ENCODE peak calls at places on chromosomes 16 and 17, in eight cellular contexts. One of them, this sample, is unnamed.

GRCh38 chr16:63188076-63188771 is 1152.0 kb upstream of the CDH8 start:
- DNase-seq in stimulated activated CD4-positive, alpha-beta T cell treated with anti-CD3 and anti-CD28 coated beads, Interleukin-2, amount 100 ng/mL, for 48 hours: no peak
- DNase-seq in dermis microvascular lymphatic vessel endothelial cell: no peak
- DNase-seq in GM10248: no peak
- DNase-seq in mucosa of descending colon: peak; percentile 8
- DNase-seq in activated T-cell treated with anti-CD3 and anti-CD28 coated beads, Interleukin-2, amount 50 U/mL, for 24 hours: no peak
- DNase-seq in A549: no peak
- DNase-seq in transverse colon: no peak
- DNase-seq in this sample: no peak

GRCh38 chr17:34626141-34626681 is 46.8 kb downstream of the TMEM132E start:
- DNase-seq in stimulated activated CD4-positive, alpha-beta T cell treated with anti-CD3 and anti-CD28 coated beads, Interleukin-2, amount 100 ng/mL, for 48 hours: no peak
- DNase-seq in dermis microvascular lymphatic vessel endothelial cell: no peak
- DNase-seq in GM10248: no peak
- DNase-seq in mucosa of descending colon: no peak
- DNase-seq in activated T-cell treated with anti-CD3 and anti-CD28 coated beads, Interleukin-2, amount 50 U/mL, for 24 hours: peak; percentile 34
- DNase-seq in A549: no peak
- DNase-seq in transverse colon: no peak
- DNase-seq in this sample: no peak

GRCh38 chr16:2514333-2515179 is 804 bp downstream of the ATP6V0C start:
- DNase-seq in stimulated activated CD4-positive, alpha-beta T cell treated with anti-CD3 and anti-CD28 coated beads, Interleukin-2, amount 100 ng/mL, for 48 hours: no peak
- DNase-seq in dermis microvascular lymphatic vessel endothelial cell: no peak
- DNase-seq in GM10248: no peak
- DNase-seq in mucosa of descending colon: no peak
- DNase-seq in activated T-cell treated with anti-CD3 and anti-CD28 coated beads, Interleukin-2, amount 50 U/mL, for 24 hours: peak; percentile 60
- DNase-seq in A549: no peak
- DNase-seq in transverse colon: no peak
- DNase-seq in this sample: no peak

GRCh38 chr16:80085606-80086005 is 455.2 kb upstream of the DYNLRB2 start:
- DNase-seq in stimulated activated CD4-positive, alpha-beta T cell treated with anti-CD3 and anti-CD28 coated beads, Interleukin-2, amount 100 ng/mL, for 48 hours: no peak
- DNase-seq in dermis microvascular lymphatic vessel endothelial cell: no peak
- DNase-seq in GM10248: no peak
- DNase-seq in mucosa of descending colon: no peak
- DNase-seq in activated T-cell treated with anti-CD3 and anti-CD28 coated beads, Interleukin-2, amount 50 U/mL, for 24 hours: no peak
- DNase-seq in A549: no peak
- DNase-seq in transverse colon: no peak
- DNase-seq in this sample: no peak

GRCh38 chr16:19707699-19708497 is 10.1 kb downstream of the KNOP1 start:
- DNase-seq in stimulated activated CD4-positive, alpha-beta T cell treated with anti-CD3 and anti-CD28 coated beads, Interleukin-2, amount 100 ng/mL, for 48 hours: no peak
- DNase-seq in dermis microvascular lymphatic vessel endothelial cell: no peak
- DNase-seq in GM10248: no peak
- DNase-seq in mucosa of descending colon: no peak
- DNase-seq in activated T-cell treated with anti-CD3 and anti-CD28 coated beads, Interleukin-2, amount 50 U/mL, for 24 hours: no peak
- DNase-seq in A549: no peak
- DNase-seq in transverse colon: no peak
- DNase-seq in this sample: no peak

GRCh38 chr16:24452724-24453123 is 86.6 kb upstream of the RBBP6 start:
- DNase-seq in stimulated activated CD4-positive, alpha-beta T cell treated with anti-CD3 and anti-CD28 coated beads, Interleukin-2, amount 100 ng/mL, for 48 hours: no peak
- DNase-seq in dermis microvascular lymphatic vessel endothelial cell: no peak
- DNase-seq in GM10248: no peak
- DNase-seq in mucosa of descending colon: no peak
- DNase-seq in activated T-cell treated with anti-CD3 and anti-CD28 coated beads, Interleukin-2, amount 50 U/mL, for 24 hours: no peak
- DNase-seq in A549: no peak
- DNase-seq in transverse colon: no peak
- DNase-seq in this sample: no peak

GRCh38 chr16:23509763-23510153 is 536 bp downstream of the GGA2 start:
- DNase-seq in stimulated activated CD4-positive, alpha-beta T cell treated with anti-CD3 and anti-CD28 coated beads, Interleukin-2, amount 100 ng/mL, for 48 hours: peak; percentile 14
- DNase-seq in dermis microvascular lymphatic vessel endothelial cell: no peak
- DNase-seq in GM10248: no peak
- DNase-seq in mucosa of descending colon: peak; percentile 39
- DNase-seq in activated T-cell treated with anti-CD3 and anti-CD28 coated beads, Interleukin-2, amount 50 U/mL, for 24 hours: peak; percentile 64
- DNase-seq in A549: no peak
- DNase-seq in transverse colon: no peak
- DNase-seq in this sample: peak; percentile 37

GRCh38 chr17:78343099-78343432 is 16.8 kb downstream of the SOCS3 start:
- DNase-seq in stimulated activated CD4-positive, alpha-beta T cell treated with anti-CD3 and anti-CD28 coated beads, Interleukin-2, amount 100 ng/mL, for 48 hours: no peak
- DNase-seq in dermis microvascular lymphatic vessel endothelial cell: no peak
- DNase-seq in GM10248: no peak
- DNase-seq in mucosa of descending colon: peak; percentile 63
- DNase-seq in activated T-cell treated with anti-CD3 and anti-CD28 coated beads, Interleukin-2, amount 50 U/mL, for 24 hours: peak; percentile 55
- DNase-seq in A549: peak; percentile 62
- DNase-seq in transverse colon: peak; percentile 60
- DNase-seq in this sample: peak; percentile 72

This sample was measured in heart right ventricle.